ENCODE peak calls at places on chromosome 10, in four cellular contexts. One of them, this sample, is unnamed.
A peak's percentile ranks its signal among the peaks of the same experiment; 100 is the strongest.

GRCh38 chr10:133421336-133422222 is 2.8 kb downstream of the SPRN start:
- DNase-seq in adipocyte: no peak
- DNase-seq in heart right ventricle: peak; percentile 9
- DNase-seq in cardiac muscle cell: no peak
- DNase-seq in this sample: no peak

GRCh38 chr10:34761443-34761842 is 53.7 kb downstream of the PARD3 start:
- DNase-seq in adipocyte: no peak
- DNase-seq in heart right ventricle: no peak
- DNase-seq in cardiac muscle cell: no peak
- DNase-seq in this sample: no peak

GRCh38 chr10:129467346-129468119 is 492 bp downstream of the MGMT start:
- DNase-seq in cardiac muscle cell: peak; percentile 47
- DNase-seq in heart right ventricle: no peak
- DNase-seq in adipocyte: peak; percentile 7
- DNase-seq in this sample: no peak

GRCh38 chr10:61110188-61110844 is 166.3 kb upstream of the RHOBTB1 start:
- DNase-seq in heart right ventricle: no peak
- DNase-seq in cardiac muscle cell: peak; percentile 11
- DNase-seq in adipocyte: peak; percentile 77
- DNase-seq in this sample: no peak

GRCh38 chr10:4383683-4384082 is 442.3 kb upstream of the AKR1E2 start:
- DNase-seq in heart right ventricle: no peak
- DNase-seq in cardiac muscle cell: peak; percentile 7
- DNase-seq in adipocyte: peak; percentile 75
- DNase-seq in this sample: no peak

GRCh38 chr10:26621243-26621888 is 76.1 kb upstream of the PDSS1 start:
- DNase-seq in cardiac muscle cell: no peak
- DNase-seq in heart right ventricle: no peak
- DNase-seq in adipocyte: no peak
- DNase-seq in this sample: no peak

GRCh38 chr10:92946491-92946890 is 98.2 kb downstream of the EXOC6 start:
- DNase-seq in adipocyte: no peak
- DNase-seq in cardiac muscle cell: no peak
- DNase-seq in heart right ventricle: no peak
- DNase-seq in this sample: no peak

GRCh38 chr10:30062090-30062489 is 2.7 kb upstream of the JCAD start:
- DNase-seq in heart right ventricle: no peak
- DNase-seq in cardiac muscle cell: peak; percentile 88
- DNase-seq in adipocyte: peak; percentile 71
- DNase-seq in this sample: no peak

GRCh38 chr10:72375585-72375984 is 20.9 kb upstream of the DNAJB12 start:
- DNase-seq in heart right ventricle: no peak
- DNase-seq in adipocyte: no peak
- DNase-seq in cardiac muscle cell: peak; percentile 21
- DNase-seq in this sample: no peak

GRCh38 chr10:34698979-34699378 is 116.1 kb downstream of the PARD3 start:
- DNase-seq in adipocyte: peak; percentile 75
- DNase-seq in cardiac muscle cell: peak; percentile 63
- DNase-seq in heart right ventricle: no peak
- DNase-seq in this sample: peak; percentile 75

GRCh38 chr10:128887856-128888255 is 579.2 kb upstream of the MGMT start:
- DNase-seq in adipocyte: no peak
- DNase-seq in heart right ventricle: no peak
- DNase-seq in cardiac muscle cell: no peak
- DNase-seq in this sample: no peak

GRCh38 chr10:128047991-128048826 is 78.0 kb downstream of the MKI67 start:
- DNase-seq in adipocyte: no peak
- DNase-seq in heart right ventricle: no peak
- DNase-seq in cardiac muscle cell: peak; percentile 93
- DNase-seq in this sample: no peak

GRCh38 chr10:123537188-123537961 is 128.8 kb upstream of the GPR26 start:
- DNase-seq in heart right ventricle: no peak
- DNase-seq in cardiac muscle cell: no peak
- DNase-seq in adipocyte: no peak
- DNase-seq in this sample: no peak

GRCh38 chr10:21888959-21889358 is 114.6 kb downstream of the DNAJC1 start:
- DNase-seq in cardiac muscle cell: no peak
- DNase-seq in adipocyte: no peak
- DNase-seq in heart right ventricle: no peak
- DNase-seq in this sample: no peak

GRCh38 chr10:114284346-114285071 is 45.5 kb downstream of the VWA2 start:
- DNase-seq in cardiac muscle cell: no peak
- DNase-seq in adipocyte: no peak
- DNase-seq in heart right ventricle: no peak
- DNase-seq in this sample: no peak

GRCh38 chr10:12042409-12042796 is 206 bp downstream of the UPF2 start:
- DNase-seq in adipocyte: peak; percentile 66
- DNase-seq in heart right ventricle: peak; percentile 51
- DNase-seq in cardiac muscle cell: peak; percentile 31
- DNase-seq in this sample: peak; percentile 54

GRCh38 chr10:59177031-59177861 is 803 bp downstream of the PHYHIPL start:
- DNase-seq in cardiac muscle cell: peak; percentile 83
- DNase-seq in adipocyte: peak; percentile 79
- DNase-seq in heart right ventricle: no peak
- DNase-seq in this sample: peak; percentile 44

GRCh38 chr10:9911488-9911887 is 1106.2 kb upstream of the CELF2 start:
- DNase-seq in adipocyte: no peak
- DNase-seq in cardiac muscle cell: no peak
- DNase-seq in heart right ventricle: no peak
- DNase-seq in this sample: no peak

GRCh38 chr10:79166312-79166721 is 97.6 kb downstream of the ZMIZ1 start:
- DNase-seq in adipocyte: no peak
- DNase-seq in cardiac muscle cell: no peak
- DNase-seq in heart right ventricle: peak; percentile 27
- DNase-seq in this sample: no peak

GRCh38 chr10:46560381-46560780 is 3.9 kb upstream of the GPRIN2 start:
- DNase-seq in cardiac muscle cell: no peak
- DNase-seq in heart right ventricle: no peak
- DNase-seq in adipocyte: no peak
- DNase-seq in this sample: no peak

GRCh38 chr10:71807557-71808510 is 34.5 kb upstream of the VSIR start:
- DNase-seq in adipocyte: no peak
- DNase-seq in heart right ventricle: no peak
- DNase-seq in cardiac muscle cell: no peak
- DNase-seq in this sample: no peak

GRCh38 chr10:103915794-103916193 is 2.2 kb downstream of the STN1 start:
- DNase-seq in cardiac muscle cell: peak; percentile 24
- DNase-seq in adipocyte: no peak
- DNase-seq in heart right ventricle: no peak
- DNase-seq in this sample: no peak

DNA sequence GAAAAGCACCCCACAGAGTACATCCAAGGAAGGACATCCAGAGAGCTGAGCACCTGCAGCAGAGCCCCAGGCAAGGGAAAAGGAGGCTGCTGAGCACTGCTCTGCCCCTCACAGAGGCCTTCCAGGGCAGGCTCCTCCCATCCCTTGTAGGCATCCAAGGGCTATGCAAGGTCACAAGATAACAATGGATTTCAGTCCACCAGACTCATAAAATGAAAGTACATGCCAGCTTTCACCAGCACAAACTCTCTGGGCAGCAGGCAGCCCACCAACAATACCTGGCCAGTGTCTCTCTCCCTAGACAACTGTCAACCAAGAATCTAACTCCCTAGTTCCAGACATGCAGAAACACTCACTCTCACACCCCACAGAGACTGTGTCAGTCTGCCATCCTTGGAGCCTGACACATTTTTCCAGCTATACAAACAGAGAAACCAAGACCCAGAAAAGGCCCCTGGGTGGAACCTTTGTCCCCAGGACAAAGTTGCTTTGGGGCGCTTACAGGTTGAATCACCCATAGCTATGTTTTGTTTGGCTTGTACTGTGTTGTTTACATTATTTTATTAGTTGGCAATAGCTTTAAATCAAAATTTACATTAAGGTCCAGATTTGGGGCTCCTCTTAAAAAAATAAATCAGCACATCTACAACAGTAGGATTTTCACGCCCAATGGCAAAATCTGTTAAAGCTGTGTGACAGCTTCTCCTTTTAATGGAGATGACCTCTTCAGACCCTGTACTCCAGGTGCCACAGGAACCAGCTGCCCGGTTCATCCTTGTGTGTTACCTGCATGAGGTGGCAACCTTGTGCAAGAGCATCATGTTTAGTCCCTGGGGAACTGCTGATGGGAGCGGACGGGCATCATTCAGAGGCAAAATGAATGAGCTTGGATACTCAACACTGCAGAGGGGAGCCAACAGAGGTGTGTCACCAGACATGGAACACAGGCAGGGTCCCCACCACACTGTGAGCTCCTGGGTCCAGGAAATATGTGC is 5.2 kb downstream of the GRID1 start:
- DNase-seq in adipocyte: no peak
- DNase-seq in cardiac muscle cell: no peak
- DNase-seq in heart right ventricle: no peak
- DNase-seq in this sample: no peak
- H3K27me3 ChIP-seq in adipocyte: peaks cover 19% of the 10 kb centered on the region
- H3K27me3 ChIP-seq in cardiac muscle cell: peaks cover 43% of the 10 kb centered on the region
- H3K27me3 ChIP-seq in heart right ventricle: peaks cover 47% of the 10 kb centered on the region
- H3K27me3 ChIP-seq in this sample: peaks cover 3% of the 10 kb centered on the region

DNA sequence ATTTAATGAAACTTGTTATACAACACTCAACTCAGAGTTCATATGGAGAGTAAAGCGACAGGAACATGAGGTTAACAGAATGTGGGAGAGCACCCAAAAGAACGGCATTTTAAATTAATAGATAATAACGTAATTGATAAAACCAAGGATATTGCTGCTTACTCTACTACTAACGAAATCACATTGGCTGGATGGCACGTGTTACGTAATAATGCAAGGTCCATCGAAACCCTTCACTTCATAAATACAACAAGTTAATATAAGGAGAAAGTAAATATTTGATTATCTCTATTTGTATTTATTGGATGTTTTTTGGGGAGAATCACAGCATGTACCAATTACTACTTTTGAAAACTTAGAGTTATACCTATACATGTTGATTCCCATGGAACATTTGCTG is 1.5 kb downstream of the PRKG1 start:
- DNase-seq in adipocyte: no peak
- DNase-seq in heart right ventricle: no peak
- DNase-seq in cardiac muscle cell: no peak
- DNase-seq in this sample: no peak
- H3K4me3 ChIP-seq in adipocyte: peak overlapping the region; percentile 99
- H3K4me3 ChIP-seq in heart right ventricle: peak overlapping the region; percentile 60
- H3K4me3 ChIP-seq in cardiac muscle cell: no peak overlapping the region
- H3K4me3 ChIP-seq in this sample: peak overlapping the region; percentile 74

GRCh38 chr10:90856964-90857634 is 740 bp downstream of the HTR7 start:
- DNase-seq in adipocyte: no peak
- DNase-seq in heart right ventricle: peak; percentile 14
- DNase-seq in cardiac muscle cell: no peak
- DNase-seq in this sample: no peak

GRCh38 chr10:90856261-90856660 is 1.6 kb downstream of the HTR7 start:
- DNase-seq in heart right ventricle: no peak
- DNase-seq in adipocyte: no peak
- DNase-seq in cardiac muscle cell: peak; percentile 58
- DNase-seq in this sample: no peak

GRCh38 chr10:90858489-90858968 is 690 bp upstream of the HTR7 start:
- DNase-seq in adipocyte: no peak
- DNase-seq in cardiac muscle cell: no peak
- DNase-seq in heart right ventricle: no peak
- DNase-seq in this sample: no peak

GRCh38 chr10:90859321-90859751 is 1.5 kb upstream of the HTR7 start:
- DNase-seq in heart right ventricle: no peak
- DNase-seq in cardiac muscle cell: peak; percentile 85
- DNase-seq in adipocyte: peak; percentile 72
- DNase-seq in this sample: no peak

GRCh38 chr10:90857635-90858488 is at the start of gene HTR7:
- DNase-seq in cardiac muscle cell: peak; percentile 69
- DNase-seq in heart right ventricle: peak; percentile 65
- DNase-seq in adipocyte: peak; percentile 81
- DNase-seq in this sample: peak; percentile 68
- H3K27me3 ChIP-seq in cardiac muscle cell: peaks cover 41% of the 10 kb centered on the region
- H3K27me3 ChIP-seq in heart right ventricle: peaks cover 63% of the 10 kb centered on the region
- H3K27me3 ChIP-seq in adipocyte: peaks cover 33% of the 10 kb centered on the region
- H3K27me3 ChIP-seq in this sample: no peaks in the 10 kb centered on the region

GRCh38 chr10:1935912-1936311 is 198.6 kb upstream of the ADARB2 start:
- DNase-seq in cardiac muscle cell: no peak
- DNase-seq in adipocyte: no peak
- DNase-seq in heart right ventricle: no peak
- DNase-seq in this sample: no peak

GRCh38 chr10:1933215-1933614 is 195.9 kb upstream of the ADARB2 start:
- DNase-seq in heart right ventricle: no peak
- DNase-seq in cardiac muscle cell: no peak
- DNase-seq in adipocyte: no peak
- DNase-seq in this sample: peak; percentile 36

GRCh38 chr10:1939016-1939415 is 201.7 kb upstream of the ADARB2 start:
- DNase-seq in cardiac muscle cell: no peak
- DNase-seq in heart right ventricle: no peak
- DNase-seq in adipocyte: no peak
- DNase-seq in this sample: no peak

GRCh38 chr10:1942478-1942877 is 205.2 kb upstream of the ADARB2 start:
- DNase-seq in adipocyte: no peak
- DNase-seq in heart right ventricle: no peak
- DNase-seq in cardiac muscle cell: no peak
- DNase-seq in this sample: no peak

GRCh38 chr10:1938317-1938716 is 201.0 kb upstream of the ADARB2 start:
- DNase-seq in adipocyte: no peak
- DNase-seq in heart right ventricle: no peak
- DNase-seq in cardiac muscle cell: no peak
- DNase-seq in this sample: peak; percentile 29
- H3K4me3 ChIP-seq in adipocyte: no peak overlapping the region
- H3K4me3 ChIP-seq in heart right ventricle: no peak overlapping the region
- H3K4me3 ChIP-seq in cardiac muscle cell: no peak overlapping the region
- H3K4me3 ChIP-seq in this sample: no peak overlapping the region

GRCh38 chr10:117375360-117376147 is at the start of gene PDZD8:
- DNase-seq in cardiac muscle cell: peak; percentile 96
- DNase-seq in heart right ventricle: peak; percentile 96
- DNase-seq in adipocyte: peak; percentile 98
- DNase-seq in this sample: peak; percentile 96
- H3K27me3 ChIP-seq in cardiac muscle cell: peaks cover 34% of the 10 kb centered on the region
- H3K27me3 ChIP-seq in heart right ventricle: peaks cover 16% of the 10 kb centered on the region
- H3K27me3 ChIP-seq in adipocyte: peaks cover 12% of the 10 kb centered on the region
- H3K27me3 ChIP-seq in this sample: no peaks in the 10 kb centered on the region

DNA sequence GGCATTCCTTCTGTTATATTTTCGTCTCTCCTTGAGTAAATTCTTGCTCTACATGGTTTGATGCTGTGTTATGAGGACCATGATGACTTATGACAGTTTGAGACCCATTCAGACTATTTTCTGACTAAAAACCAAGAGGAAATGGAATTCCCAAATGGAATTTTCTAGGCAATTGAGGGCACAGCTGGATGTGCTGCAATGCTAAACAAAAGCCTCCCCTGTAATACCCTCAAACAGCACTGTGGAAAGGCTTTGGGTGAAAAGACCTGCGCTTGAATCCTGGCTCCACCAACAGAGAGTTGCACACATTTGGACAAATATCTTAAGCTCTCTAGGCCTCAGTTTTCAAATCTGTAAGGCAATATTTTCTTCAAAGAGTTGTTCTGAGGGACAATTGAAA is 129.1 kb downstream of the PRKG1 start:
- DNase-seq in cardiac muscle cell: no peak
- DNase-seq in adipocyte: no peak
- DNase-seq in heart right ventricle: no peak
- DNase-seq in this sample: no peak
- H3K4me3 ChIP-seq in cardiac muscle cell: no peak overlapping the region
- H3K4me3 ChIP-seq in adipocyte: no peak overlapping the region
- H3K4me3 ChIP-seq in heart right ventricle: no peak overlapping the region
- H3K4me3 ChIP-seq in this sample: no peak overlapping the region

This sample was measured in MG63.